ENCODE peak calls at places on chromosomes 13 and 19, in nine cellular contexts. O is ovary, D is gastrocnemius medialis, M is IMR-90, Y is body of pancreas, E is suprapubic skin, T is heart left ventricle, S is endothelial cell of umbilical vein, L is tibial nerve. F is an unnamed sample.

GRCh38 chr19:4012092-4012974 is 4.8 kb downstream of the PIAS4 start:
- DNase-seq in O (no peak), D (no peak), M (no peak), Y (peak), E (no peak), T (no peak), S (no peak), L (no peak), F (no peak)

GRCh38 chr13:102902789-102903347 is 57.0 kb downstream of the ERCC5 start:
- DNase-seq in O (no peak), D (no peak), M (no peak), Y (no peak), E (no peak), T (peak), S (no peak), L (no peak), F (no peak)

GRCh38 chr19:39369200-39369599 is 21.7 kb downstream of the PAF1 start:
- DNase-seq in O (no peak), D (no peak), M (no peak), Y (no peak), E (no peak), T (no peak), S (no peak), L (no peak), F (no peak)

GRCh38 chr13:66563076-66563475 is 667.1 kb downstream of the PCDH9 start:
- DNase-seq in O (no peak), D (no peak), M (peak), Y (no peak), E (no peak), T (no peak), S (no peak), L (no peak), F (no peak)

GRCh38 chr13:90444232-90444631 is 903.3 kb upstream of the MIR17HG start:
- DNase-seq in O (no peak), D (no peak), M (no peak), Y (no peak), E (no peak), T (no peak), S (no peak), L (no peak), F (no peak)

GRCh38 chr13:93951153-93951552 is 528.3 kb downstream of the DCT start:
- DNase-seq in O (no peak), D (no peak), M (peak), Y (no peak), E (no peak), T (no peak), S (no peak), L (no peak), F (no peak)

GRCh38 chr19:13505761-13506549 is at the start of gene CACNA1A:
- DNase-seq in O (no peak), D (no peak), M (peak), Y (peak), E (no peak), T (peak), S (no peak), L (no peak), F (no peak)

GRCh38 chr13:84972907-84973306 is 826.3 kb downstream of the SLITRK6 start:
- DNase-seq in O (no peak), D (no peak), M (no peak), Y (no peak), E (no peak), T (no peak), S (no peak), L (no peak), F (no peak)

GRCh38 chr19:1858412-1859081 is 4.8 kb downstream of the KLF16 start:
- DNase-seq in O (no peak), D (no peak), M (no peak), Y (no peak), E (no peak), T (no peak), S (no peak), L (no peak), F (no peak)

GRCh38 chr19:3055741-3056453 is 6.4 kb downstream of the TLE5 start:
- DNase-seq in O (peak), D (no peak), M (no peak), Y (peak), E (no peak), T (no peak), S (no peak), L (no peak), F (no peak)

GRCh38 chr19:40549007-40549708 is 27.5 kb upstream of the SHKBP1 start:
- DNase-seq in O (peak), D (no peak), M (peak), Y (peak), E (no peak), T (peak), S (peak), L (peak), F (no peak)

GRCh38 chr19:52638601-52639000 is 446 bp upstream of the ZNF83 start:
- DNase-seq in O (peak), D (no peak), M (peak), Y (peak), E (no peak), T (peak), S (no peak), L (no peak), F (no peak)

GRCh38 chr19:30648321-30648720 is 276.1 kb downstream of the ZNF536 start:
- DNase-seq in O (no peak), D (no peak), M (peak), Y (no peak), E (no peak), T (no peak), S (no peak), L (no peak), F (no peak)

GRCh38 chr19:17703823-17704463 is 15.3 kb upstream of the MAP1S start:
- DNase-seq in O (no peak), D (no peak), M (peak), Y (peak), E (no peak), T (peak), S (peak), L (peak), F (no peak)

GRCh38 chr19:1266116-1266817 is 2.9 kb upstream of the CIRBP start:
- DNase-seq in O (peak), D (no peak), M (peak), Y (peak), E (peak), T (peak), S (peak), L (no peak), F (no peak)

GRCh38 chr19:621819-622218 is 11.5 kb downstream of the POLRMT start:
- DNase-seq in O (no peak), D (no peak), M (no peak), Y (no peak), E (no peak), T (no peak), S (no peak), L (no peak), F (no peak)

GRCh38 chr13:106533940-106534843 is 1.3 kb downstream of the EFNB2 start:
- DNase-seq in O (peak), D (peak), M (peak), Y (peak), E (no peak), T (peak), S (peak), L (peak), F (no peak)

GRCh38 chr13:99677388-99677951 is 176.2 kb downstream of the TM9SF2 start:
- DNase-seq in O (no peak), D (no peak), M (no peak), Y (no peak), E (no peak), T (no peak), S (no peak), L (no peak), F (peak)

GRCh38 chr19:17058236-17058635 is 17.0 kb downstream of the HAUS8 start:
- DNase-seq in O (no peak), D (no peak), M (peak), Y (no peak), E (no peak), T (no peak), S (no peak), L (no peak), F (no peak)

GRCh38 chr13:53238241-53238640 is 209.6 kb downstream of the OLFM4 start:
- DNase-seq in O (no peak), D (no peak), M (no peak), Y (peak), E (no peak), T (no peak), S (no peak), L (no peak), F (no peak)

GRCh38 chr19:1567848-1568227 is 287 bp downstream of the MEX3D start:
- DNase-seq in O (peak), D (no peak), M (no peak), Y (no peak), E (no peak), T (no peak), S (no peak), L (no peak), F (no peak)

GRCh38 chr19:5673752-5674151 is 6.6 kb downstream of the MICOS13 start:
- DNase-seq in O (no peak), D (no peak), M (no peak), Y (no peak), E (no peak), T (no peak), S (no peak), L (no peak), F (no peak)
- TF ChIP-seq POLR2A in O (no peak), D (no peak), M (no peak), Y (no peak), E (no peak), T (no peak), S (no peak), L (no peak), F (no peak)

GRCh38 chr13:104657196-104657595 is 1591.0 kb upstream of the SLC10A2 start:
- DNase-seq in O (no peak), D (no peak), M (no peak), Y (no peak), E (no peak), T (no peak), S (no peak), L (no peak), F (no peak)
- TF ChIP-seq POLR2A in O (no peak), D (no peak), M (no peak), Y (no peak), E (no peak), T (no peak), S (no peak), L (no peak), F (no peak)

GRCh38 chr13:21466527-21466926 is 7.4 kb upstream of the ZDHHC20 start:
- DNase-seq in O (no peak), D (no peak), M (no peak), Y (no peak), E (no peak), T (no peak), S (no peak), L (no peak), F (no peak)

GRCh38 chr13:21465710-21466160 is 6.6 kb upstream of the ZDHHC20 start:
- DNase-seq in O (no peak), D (no peak), M (no peak), Y (peak), E (no peak), T (no peak), S (no peak), L (no peak), F (no peak)

GRCh38 chr13:21458816-21459701 is at the start of gene ZDHHC20:
- DNase-seq in O (peak), D (peak), M (peak), Y (peak), E (peak), T (peak), S (peak), L (peak), F (peak)

GRCh38 chr13:21458457-21458815 is 667 bp downstream of the ZDHHC20 start:
- DNase-seq in O (peak), D (peak), M (no peak), Y (peak), E (no peak), T (peak), S (peak), L (peak), F (no peak)

GRCh38 chr13:21463424-21463823 is 4.3 kb upstream of the ZDHHC20 start:
- DNase-seq in O (no peak), D (no peak), M (no peak), Y (no peak), E (no peak), T (no peak), S (no peak), L (no peak), F (no peak)
- TF ChIP-seq POLR2A in O (no peak), D (no peak), M (no peak), Y (no peak), E (no peak), T (no peak), S (no peak), L (no peak), F (no peak)

DNA sequence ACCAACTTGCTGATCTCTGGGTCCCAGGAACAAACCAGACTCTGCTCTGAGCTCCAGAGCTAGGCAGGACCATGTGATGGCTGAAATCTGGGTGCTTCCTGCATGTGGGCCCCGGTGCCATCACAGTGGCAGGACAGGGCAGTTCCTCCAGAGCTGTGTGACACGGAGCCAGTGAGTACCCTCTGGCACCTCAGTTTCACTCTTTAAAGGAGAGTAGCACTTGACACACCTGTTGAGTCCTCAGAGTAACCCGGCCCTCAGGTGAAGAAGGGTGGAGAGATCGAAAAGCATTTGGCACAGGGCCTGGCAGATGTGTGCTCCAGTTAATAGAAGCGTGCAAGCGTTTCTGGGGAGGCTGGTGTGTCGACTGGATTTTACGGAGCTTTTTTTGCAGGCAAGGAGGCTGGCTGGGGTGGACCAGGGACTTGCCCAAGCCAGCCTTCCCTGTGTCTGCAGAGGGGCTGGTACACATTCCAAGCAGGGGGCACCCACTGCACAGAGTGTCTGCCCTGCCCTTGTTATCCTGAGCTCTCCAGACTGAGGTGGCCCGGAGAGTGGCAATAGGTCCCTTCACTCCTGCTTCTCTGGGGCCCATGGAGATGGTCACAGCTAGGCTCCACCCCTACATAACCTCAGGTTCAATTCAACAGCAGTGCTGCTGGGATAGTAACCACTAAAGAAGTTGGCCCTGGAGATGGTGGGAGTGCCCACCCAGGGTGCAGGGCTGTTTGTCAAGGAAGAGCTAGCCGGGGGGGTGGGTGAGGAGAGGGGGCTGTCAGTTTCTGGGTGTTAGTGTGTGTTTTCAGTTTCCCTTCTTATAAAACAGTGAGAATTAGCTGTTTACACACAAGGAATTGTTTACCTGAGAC is 8.3 kb downstream of the RPS19 start:
- DNase-seq in O (no peak), D (no peak), M (no peak), Y (no peak), E (no peak), T (no peak), S (no peak), L (no peak), F (no peak)
- TF ChIP-seq POLR2A in O (no peak), D (no peak), M (no peak), Y (no peak), E (no peak), T (no peak), S (no peak), L (no peak), F (no peak)

DNA sequence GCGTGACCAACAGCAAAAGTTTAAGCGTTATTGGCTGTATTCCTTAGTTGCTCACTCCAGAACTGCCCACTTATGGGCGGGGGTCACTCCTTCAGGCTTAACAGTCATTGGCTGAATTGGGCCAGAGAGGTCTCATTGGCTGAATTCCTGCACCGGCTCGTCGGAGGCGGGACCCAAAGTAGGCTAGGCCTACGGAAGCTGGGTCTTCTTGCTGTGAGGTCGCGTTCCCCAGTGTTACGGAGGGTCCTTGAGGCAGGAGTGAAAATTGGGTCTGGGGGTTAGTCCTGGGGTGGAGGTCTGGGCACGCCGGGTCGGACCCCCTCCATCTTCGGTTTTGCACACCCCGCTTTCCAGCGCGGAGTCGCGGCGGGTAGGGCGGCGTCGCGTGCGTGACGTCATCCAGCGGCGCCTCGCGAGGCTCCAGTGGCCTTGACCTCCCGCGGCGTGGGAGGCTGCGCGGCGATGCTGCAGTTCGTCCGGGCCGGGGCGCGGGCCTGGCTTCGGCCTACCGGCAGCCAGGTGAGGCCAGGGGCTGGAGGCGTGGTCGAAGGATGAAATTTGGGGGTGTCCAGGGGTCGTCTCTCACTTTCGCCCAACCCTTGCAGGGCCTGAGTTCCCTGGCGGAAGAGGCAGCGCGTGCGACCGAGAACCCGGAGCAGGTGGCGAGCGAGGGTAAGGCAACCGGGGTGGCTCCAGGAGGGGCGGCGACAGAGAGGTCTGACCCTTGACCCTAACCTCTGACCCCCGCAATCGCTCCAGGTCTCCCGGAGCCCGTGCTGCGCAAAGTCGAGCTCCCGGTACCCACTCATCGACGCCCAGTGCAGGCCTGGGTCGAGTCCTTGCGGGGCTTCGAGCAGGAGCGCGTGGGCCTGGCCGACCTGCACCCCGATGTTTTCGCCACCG is at the start of gene MRPL4:
- DNase-seq in O (peak), D (peak), M (peak), Y (peak), E (peak), T (peak), S (peak), L (peak), F (peak)
- TF ChIP-seq POLR2A in O (no peak), D (peak), M (no peak), Y (peak), E (peak), T (no peak), S (peak), L (peak), F (peak)

DNA sequence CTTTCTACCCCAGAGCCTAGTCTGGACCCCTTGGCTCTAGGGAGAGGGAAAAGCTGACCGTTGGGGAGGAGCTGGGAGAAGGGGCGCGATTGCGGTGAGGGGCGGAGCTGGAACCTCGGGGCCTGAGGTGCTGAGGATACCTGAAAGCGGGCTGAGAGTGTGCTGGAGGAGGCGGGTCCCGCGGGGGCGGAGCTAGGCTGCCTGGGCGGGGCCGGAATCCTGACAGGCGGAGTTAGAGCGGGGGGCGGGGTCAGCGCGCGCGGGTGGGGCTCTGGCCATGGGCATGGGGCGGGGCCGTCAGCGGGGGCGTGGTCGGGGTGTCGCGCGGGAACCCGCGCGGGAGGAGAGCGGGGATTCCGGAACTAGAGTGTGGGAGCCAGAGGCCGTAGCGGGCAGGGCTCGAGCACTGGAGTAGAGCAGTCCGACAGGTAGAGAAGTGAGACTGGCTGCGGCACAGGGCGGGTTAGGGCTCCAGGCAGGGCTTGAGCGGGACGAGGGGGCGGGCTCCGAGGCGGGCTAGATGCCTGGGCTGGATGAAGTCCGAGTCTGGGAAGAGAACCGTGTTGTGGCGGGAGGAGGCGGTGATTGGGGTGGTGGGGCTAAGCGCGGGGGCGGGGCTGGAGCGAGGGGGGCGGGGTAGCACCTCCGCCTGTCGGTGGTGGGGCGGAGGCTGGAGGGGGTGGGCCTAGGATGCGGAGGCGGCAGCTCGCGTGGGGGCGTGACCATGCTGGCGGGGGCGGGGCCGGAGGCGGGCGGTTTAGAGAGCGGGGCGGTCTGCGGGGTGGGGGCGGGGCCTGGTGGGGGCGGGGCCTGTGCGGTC is at the start of gene INAFM1:
- DNase-seq in O (peak), D (peak), M (peak), Y (peak), E (peak), T (peak), S (peak), L (peak), F (peak)
- TF ChIP-seq POLR2A in O (peak), D (no peak), M (peak), Y (peak), E (no peak), T (no peak), S (peak), L (peak), F (no peak)

DNA sequence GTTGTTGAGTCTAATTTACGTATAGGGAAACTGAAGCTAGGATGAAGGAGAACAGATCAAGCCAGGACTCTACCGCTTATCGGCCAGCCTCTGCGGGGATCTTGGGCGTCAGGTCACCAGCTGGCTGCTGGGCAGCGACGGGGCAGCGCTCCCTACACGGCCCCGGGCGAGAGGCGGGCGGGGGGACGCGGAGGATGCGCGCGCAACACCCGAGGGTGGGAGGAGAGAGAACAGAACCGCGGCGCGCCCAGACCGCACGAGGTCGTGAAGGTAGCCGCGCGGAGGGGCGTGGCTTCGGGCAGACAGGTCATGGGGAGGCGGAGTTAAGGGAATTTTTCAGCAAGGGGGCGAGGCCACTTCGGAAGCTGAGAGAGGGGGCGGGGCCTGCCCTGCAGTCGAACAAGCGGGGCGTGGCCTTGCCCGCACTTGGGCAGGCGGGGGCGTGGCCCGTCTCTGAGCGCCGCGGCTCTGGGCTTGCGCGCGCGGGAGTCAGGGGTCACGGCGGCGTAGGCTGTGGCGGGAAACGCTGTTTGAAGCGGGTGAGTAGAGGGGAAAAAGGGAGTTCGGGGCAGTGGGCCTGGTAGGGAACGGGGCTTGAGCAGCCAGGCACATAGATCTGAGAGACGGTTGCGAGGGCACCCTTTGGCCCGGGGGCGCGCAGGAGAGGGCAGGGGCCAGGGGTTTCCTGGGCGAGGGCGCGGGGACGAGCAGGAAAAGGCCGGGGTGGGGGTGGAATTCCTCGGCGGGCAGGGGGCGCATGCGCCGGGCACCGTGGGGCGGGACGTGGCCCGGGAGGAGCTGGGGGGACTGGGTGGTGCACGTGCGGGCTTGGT is at the start of gene POLD1:
- DNase-seq in O (peak), D (peak), M (peak), Y (peak), E (peak), T (peak), S (peak), L (peak), F (peak)
- TF ChIP-seq POLR2A in O (peak), D (no peak), M (peak), Y (peak), E (peak), T (no peak), S (peak), L (peak), F (no peak)

F was measured in esophagus muscularis mucosa.